ENCODE peak calls at places on chromosome 10, in six cellular contexts. N is SK-N-SH, Z is GM12878, I is HepG2, D is K562, Y is H1. V is an unnamed sample.

GRCh38 chr10:132398566-132398991 is 1.6 kb downstream of the PWWP2B start:
- DNase-seq in D (no peak), N (no peak), Y (no peak), Z (no peak), I (no peak), V (no peak)

GRCh38 chr10:44920252-44920651 is 9.1 kb downstream of the TMEM72 start:
- DNase-seq in D (no peak), Y (no peak), Z (no peak), I (no peak), N (no peak), V (no peak)

GRCh38 chr10:23099816-23100215 is 4.4 kb downstream of the MSRB2 start:
- DNase-seq in N (no peak), Y (no peak), Z (no peak), I (peak; percentile 85), D (no peak), V (no peak)

GRCh38 chr10:131954356-131954965 is 27.3 kb downstream of the BNIP3 start:
- DNase-seq in N (no peak), Y (no peak), D (no peak), I (no peak), Z (no peak), V (no peak)

GRCh38 chr10:42795701-42796100 is 13.1 kb downstream of the BMS1 start:
- DNase-seq in I (no peak), N (no peak), Y (no peak), Z (no peak), D (no peak), V (no peak)

GRCh38 chr10:23338155-23338828 is 6.3 kb downstream of the C10orf67 start:
- DNase-seq in N (no peak), I (peak; percentile 60), D (no peak), Y (no peak), Z (no peak), V (no peak)

GRCh38 chr10:5893321-5893720 is 3.3 kb downstream of the FBH1 start:
- DNase-seq in D (no peak), I (no peak), Y (no peak), N (no peak), Z (no peak), V (no peak)

GRCh38 chr10:70494536-70494935 is 16.0 kb downstream of the PALD1 start:
- DNase-seq in D (no peak), Z (no peak), N (no peak), Y (no peak), I (no peak), V (no peak)

GRCh38 chr10:126331101-126331500 is 57.2 kb downstream of the ADAM12 start:
- DNase-seq in I (no peak), N (no peak), D (no peak), Z (no peak), Y (no peak), V (no peak)

GRCh38 chr10:101693701-101694055 is 1.3 kb downstream of the FBXW4 start:
- DNase-seq in N (peak; percentile 64), D (peak; percentile 26), Y (no peak), Z (no peak), I (peak; percentile 44), V (no peak)

GRCh38 chr10:8830876-8831275 is 776.4 kb downstream of the GATA3 start:
- DNase-seq in N (no peak), Z (no peak), Y (no peak), D (no peak), I (no peak), V (no peak)

GRCh38 chr10:63534723-63535122 is 13.5 kb downstream of the REEP3 start:
- DNase-seq in D (no peak), Y (no peak), I (no peak), N (no peak), Z (no peak), V (no peak)
- TF ChIP-seq POLR2AphosphoS5 in D (no peak), Y (no peak), I (no peak), N (no peak), Z (no peak), V (no peak)

GRCh38 chr10:88272186-88272585 is 310.9 kb downstream of the RNLS start:
- DNase-seq in Z (no peak), Y (no peak), I (no peak), N (no peak), D (no peak), V (no peak)
- TF ChIP-seq GABPA in Z (no peak), Y (no peak), I (no peak), N (no peak), D (no peak), V (no peak)

GRCh38 chr10:110918633-110919348 is at the start of gene BBIP1:
- DNase-seq in D (no peak), Z (peak; percentile 99), Y (peak; percentile 99), N (peak; percentile 89), I (peak; percentile 99), V (peak; percentile 100)
- TF ChIP-seq POLR2AphosphoS5 in D (peak; percentile 58), Z (peak; percentile 93), Y (peak; percentile 71), N (peak; percentile 85), I (peak; percentile 58), V (peak; percentile 69)

GRCh38 chr10:103667390-103667789 is 173.9 kb downstream of the NEURL1 start:
- DNase-seq in I (no peak), D (peak; percentile 79), N (no peak), Z (no peak), Y (no peak), V (no peak)

GRCh38 chr10:103665439-103665838 is 171.9 kb downstream of the NEURL1 start:
- DNase-seq in N (no peak), Y (no peak), I (no peak), D (no peak), Z (no peak), V (no peak)

GRCh38 chr10:103663802-103664201 is 170.3 kb downstream of the NEURL1 start:
- DNase-seq in D (no peak), Z (no peak), Y (no peak), N (no peak), I (no peak), V (no peak)

GRCh38 chr10:103666751-103667150 is 173.2 kb downstream of the NEURL1 start:
- DNase-seq in I (no peak), Z (no peak), Y (no peak), D (no peak), N (no peak), V (no peak)

DNA sequence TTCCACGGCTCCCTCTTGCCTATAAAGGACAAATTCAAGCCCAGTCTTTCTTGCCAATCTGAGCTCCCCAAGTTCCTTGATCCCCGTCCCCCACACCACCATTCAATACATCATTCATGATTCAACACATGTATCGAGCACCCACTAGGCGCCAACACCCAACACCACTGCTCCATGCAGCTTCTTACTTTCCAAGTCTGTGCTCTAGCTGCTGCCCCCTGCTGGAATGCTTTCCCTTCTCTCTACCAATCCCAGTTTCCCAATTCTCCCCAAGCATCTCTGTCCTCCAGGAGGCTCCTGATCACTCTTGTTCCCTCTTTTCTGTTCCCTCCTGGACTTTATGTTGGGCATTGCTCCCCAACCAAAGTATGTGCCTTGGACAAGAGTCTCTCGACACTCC is 172.6 kb downstream of the NEURL1 start:
- DNase-seq in Z (no peak), Y (no peak), N (peak; percentile 68), I (no peak), D (peak; percentile 55), V (peak; percentile 42)
- TF ChIP-seq GABPA in Z (no peak), Y (no peak), N (no peak), I (no peak), D (no peak), V (no peak)

DNA sequence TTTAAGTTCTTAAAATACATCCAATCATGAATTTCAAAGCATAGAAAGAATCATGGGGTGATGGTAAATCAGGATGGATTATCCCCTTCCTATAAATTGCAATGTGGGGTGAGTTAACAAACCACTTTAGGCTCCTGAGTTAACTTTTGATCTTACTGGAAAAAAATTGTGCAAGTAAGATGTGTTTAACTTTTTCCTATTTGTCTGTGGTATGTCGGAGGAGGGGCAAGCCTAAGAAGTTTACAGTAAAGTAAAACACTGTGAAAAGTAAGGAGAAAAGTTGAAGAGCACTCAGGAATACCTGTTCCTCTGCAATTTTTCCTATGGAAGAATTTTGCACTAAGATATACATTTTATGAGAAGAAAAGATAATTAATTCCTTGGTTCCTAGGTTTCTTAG is 44.4 kb downstream of the IFIT5 start:
- DNase-seq in D (no peak), Y (no peak), N (no peak), I (no peak), Z (no peak), V (no peak)
- TF ChIP-seq POLR2AphosphoS5 in D (no peak), Y (no peak), N (no peak), I (no peak), Z (no peak), V (no peak)